ENCODE peak calls at places on chromosomes 2 and 18, in five cellular contexts. One of them, this sample, is unnamed. For H3K4me1, the result is how much of the 10 kb centered on the place peaks cover.

GRCh38 chr18:34707670-34708069 is 2.4 kb upstream of the DTNA start:
- DNase-seq in upper lobe of left lung: no peak
- DNase-seq in PC-9: peak
- DNase-seq in right cardiac atrium: no peak
- DNase-seq in spleen: no peak
- DNase-seq in this sample: no peak

GRCh38 chr2:159076233-159076632 is 107.8 kb downstream of the TANC1 start:
- DNase-seq in upper lobe of left lung: no peak
- DNase-seq in PC-9: no peak
- DNase-seq in right cardiac atrium: no peak
- DNase-seq in spleen: no peak
- DNase-seq in this sample: no peak

GRCh38 chr18:55552498-55553189 is 35.3 kb downstream of the TCF4 start:
- DNase-seq in upper lobe of left lung: no peak
- DNase-seq in PC-9: no peak
- DNase-seq in right cardiac atrium: no peak
- DNase-seq in spleen: no peak
- DNase-seq in this sample: no peak

GRCh38 chr2:119426801-119427395 is 4.8 kb upstream of the TMEM37 start:
- DNase-seq in upper lobe of left lung: no peak
- DNase-seq in PC-9: peak
- DNase-seq in right cardiac atrium: peak
- DNase-seq in spleen: no peak
- DNase-seq in this sample: no peak

GRCh38 chr18:35458677-35459441 is 38.9 kb downstream of the INO80C start:
- DNase-seq in upper lobe of left lung: no peak
- DNase-seq in PC-9: peak
- DNase-seq in right cardiac atrium: peak
- DNase-seq in spleen: peak
- DNase-seq in this sample: no peak

GRCh38 chr18:11179959-11180519 is 30.7 kb upstream of the PIEZO2 start:
- DNase-seq in upper lobe of left lung: no peak
- DNase-seq in PC-9: no peak
- DNase-seq in right cardiac atrium: no peak
- DNase-seq in spleen: no peak
- DNase-seq in this sample: no peak

GRCh38 chr2:201522965-201523364 is 71.4 kb downstream of the STRADB start:
- DNase-seq in upper lobe of left lung: peak
- DNase-seq in PC-9: no peak
- DNase-seq in right cardiac atrium: no peak
- DNase-seq in spleen: no peak
- DNase-seq in this sample: no peak

GRCh38 chr2:234366891-234367290 is 130.0 kb downstream of the ARL4C start:
- DNase-seq in upper lobe of left lung: no peak
- DNase-seq in PC-9: peak
- DNase-seq in right cardiac atrium: no peak
- DNase-seq in spleen: no peak
- DNase-seq in this sample: no peak

GRCh38 chr2:113156278-113157107 is 17.3 kb upstream of the PSD4 start:
- DNase-seq in upper lobe of left lung: no peak
- DNase-seq in PC-9: no peak
- DNase-seq in right cardiac atrium: no peak
- DNase-seq in spleen: no peak
- DNase-seq in this sample: no peak

GRCh38 chr2:177264209-177264538 is 353 bp downstream of the NFE2L2 start:
- DNase-seq in upper lobe of left lung: peak
- DNase-seq in PC-9: peak
- DNase-seq in right cardiac atrium: no peak
- DNase-seq in spleen: peak
- DNase-seq in this sample: no peak

GRCh38 chr2:128809256-128809636 is 490.6 kb upstream of the HS6ST1 start:
- DNase-seq in upper lobe of left lung: no peak
- DNase-seq in PC-9: no peak
- DNase-seq in right cardiac atrium: no peak
- DNase-seq in spleen: no peak
- DNase-seq in this sample: no peak

GRCh38 chr2:152036611-152037469 is 62.0 kb downstream of the CACNB4 start:
- DNase-seq in upper lobe of left lung: no peak
- DNase-seq in PC-9: peak
- DNase-seq in right cardiac atrium: peak
- DNase-seq in spleen: no peak
- DNase-seq in this sample: peak

GRCh38 chr2:124081154-124081771 is 56.2 kb downstream of the CNTNAP5 start:
- DNase-seq in upper lobe of left lung: no peak
- DNase-seq in PC-9: no peak
- DNase-seq in right cardiac atrium: no peak
- DNase-seq in spleen: no peak
- DNase-seq in this sample: no peak

GRCh38 chr2:44833123-44834069 is 108.1 kb upstream of the SIX3 start:
- DNase-seq in upper lobe of left lung: no peak
- DNase-seq in PC-9: no peak
- DNase-seq in right cardiac atrium: no peak
- DNase-seq in spleen: no peak
- DNase-seq in this sample: no peak

GRCh38 chr2:206611191-206611590 is 31.1 kb upstream of the FAM237A start:
- DNase-seq in upper lobe of left lung: no peak
- DNase-seq in PC-9: no peak
- DNase-seq in right cardiac atrium: no peak
- DNase-seq in spleen: no peak
- DNase-seq in this sample: no peak

GRCh38 chr2:33219850-33220275 is 256.6 kb upstream of the RASGRP3 start:
- DNase-seq in upper lobe of left lung: no peak
- DNase-seq in PC-9: no peak
- DNase-seq in right cardiac atrium: no peak
- DNase-seq in spleen: no peak
- DNase-seq in this sample: no peak

GRCh38 chr2:72669121-72669520 is 156.7 kb downstream of the EXOC6B start:
- DNase-seq in upper lobe of left lung: no peak
- DNase-seq in PC-9: no peak
- DNase-seq in right cardiac atrium: no peak
- DNase-seq in spleen: no peak
- DNase-seq in this sample: no peak

GRCh38 chr2:227506456-227506855 is 34.5 kb downstream of the AGFG1 start:
- DNase-seq in upper lobe of left lung: no peak
- DNase-seq in PC-9: no peak
- DNase-seq in right cardiac atrium: no peak
- DNase-seq in spleen: no peak
- DNase-seq in this sample: no peak

GRCh38 chr2:240319855-240320560 is 115.5 kb upstream of the GPC1 start:
- DNase-seq in upper lobe of left lung: peak
- DNase-seq in PC-9: peak
- DNase-seq in right cardiac atrium: no peak
- DNase-seq in spleen: no peak
- DNase-seq in this sample: peak

GRCh38 chr2:171893196-171893823 is 734 bp downstream of the SLC25A12 start:
- DNase-seq in upper lobe of left lung: no peak
- DNase-seq in PC-9: no peak
- DNase-seq in right cardiac atrium: no peak
- DNase-seq in spleen: no peak
- DNase-seq in this sample: no peak

GRCh38 chr2:9249036-9249800 is 42.6 kb downstream of the ASAP2 start:
- DNase-seq in upper lobe of left lung: peak
- DNase-seq in PC-9: peak
- DNase-seq in right cardiac atrium: no peak
- DNase-seq in spleen: no peak
- DNase-seq in this sample: no peak

GRCh38 chr2:185821467-185821866 is 82.9 kb downstream of the FSIP2 start:
- DNase-seq in upper lobe of left lung: no peak
- DNase-seq in PC-9: no peak
- DNase-seq in right cardiac atrium: no peak
- DNase-seq in spleen: no peak
- DNase-seq in this sample: no peak

GRCh38 chr2:256094-256493 is 7.7 kb downstream of the SH3YL1 start:
- DNase-seq in upper lobe of left lung: no peak
- DNase-seq in PC-9: no peak
- DNase-seq in right cardiac atrium: no peak
- DNase-seq in spleen: no peak
- DNase-seq in this sample: no peak

GRCh38 chr2:171411791-171412483 is 21.9 kb downstream of the METTL8 start:
- DNase-seq in upper lobe of left lung: no peak
- DNase-seq in PC-9: no peak
- DNase-seq in right cardiac atrium: no peak
- DNase-seq in spleen: no peak
- DNase-seq in this sample: no peak

GRCh38 chr2:136114392-136114791 is 3.6 kb downstream of the CXCR4 start:
- DNase-seq in upper lobe of left lung: no peak
- DNase-seq in PC-9: no peak
- DNase-seq in right cardiac atrium: no peak
- DNase-seq in spleen: no peak
- DNase-seq in this sample: no peak

GRCh38 chr2:239706407-239706806 is 305.6 kb upstream of the HDAC4 start:
- DNase-seq in upper lobe of left lung: no peak
- DNase-seq in PC-9: no peak
- DNase-seq in right cardiac atrium: no peak
- DNase-seq in spleen: no peak
- DNase-seq in this sample: no peak

GRCh38 chr2:15889800-15890498 is 50.4 kb upstream of the MYCN start:
- DNase-seq in upper lobe of left lung: peak
- DNase-seq in PC-9: no peak
- DNase-seq in right cardiac atrium: peak
- DNase-seq in spleen: no peak
- DNase-seq in this sample: no peak

GRCh38 chr18:48363167-48363566 is 46.0 kb downstream of the ZBTB7C start:
- DNase-seq in upper lobe of left lung: no peak
- DNase-seq in PC-9: no peak
- DNase-seq in right cardiac atrium: no peak
- DNase-seq in spleen: no peak
- DNase-seq in this sample: no peak

GRCh38 chr2:54422072-54422581 is 34.0 kb upstream of the SPTBN1 start:
- DNase-seq in upper lobe of left lung: no peak
- DNase-seq in PC-9: no peak
- DNase-seq in right cardiac atrium: no peak
- DNase-seq in spleen: no peak
- DNase-seq in this sample: no peak

GRCh38 chr2:15154289-15154688 is 406.8 kb downstream of the NBAS start:
- DNase-seq in upper lobe of left lung: no peak
- DNase-seq in PC-9: no peak
- DNase-seq in right cardiac atrium: no peak
- DNase-seq in spleen: no peak
- DNase-seq in this sample: no peak

DNA sequence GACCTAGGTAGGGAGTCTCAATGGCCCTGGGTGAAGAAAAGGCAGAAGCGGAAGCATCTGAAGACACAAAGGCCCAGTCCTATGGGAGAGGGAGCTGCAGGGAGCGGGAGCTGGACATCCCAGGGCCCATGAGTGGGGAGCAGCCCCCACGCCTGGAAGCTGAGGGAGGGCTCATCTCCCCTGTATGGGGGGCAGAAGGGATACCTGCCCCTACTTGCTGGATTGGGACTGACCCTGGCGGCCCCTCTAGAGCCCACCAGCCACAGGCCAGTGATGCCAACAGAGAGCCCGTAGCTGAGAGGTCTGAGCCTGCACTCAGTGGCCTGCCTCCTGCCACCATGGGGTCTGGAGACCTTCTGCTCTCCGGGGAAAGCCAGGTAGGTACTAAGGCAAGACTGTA is 13.2 kb downstream of the CEP68 start:
- DNase-seq in upper lobe of left lung: no peak
- DNase-seq in PC-9: no peak
- DNase-seq in right cardiac atrium: no peak
- DNase-seq in spleen: no peak
- DNase-seq in this sample: no peak
- H3K4me1 ChIP-seq in upper lobe of left lung: under half
- H3K4me1 ChIP-seq in PC-9: under half
- H3K4me1 ChIP-seq in right cardiac atrium: under half
- H3K4me1 ChIP-seq in spleen: half or more
- H3K4me1 ChIP-seq in this sample: half or more

GRCh38 chr2:127688405-127688804 is 12.9 kb upstream of the SFT2D3 start:
- DNase-seq in upper lobe of left lung: no peak
- DNase-seq in PC-9: no peak
- DNase-seq in right cardiac atrium: no peak
- DNase-seq in spleen: no peak
- DNase-seq in this sample: no peak
- H3K4me1 ChIP-seq in upper lobe of left lung: under half
- H3K4me1 ChIP-seq in PC-9: under half
- H3K4me1 ChIP-seq in right cardiac atrium: under half
- H3K4me1 ChIP-seq in spleen: under half
- H3K4me1 ChIP-seq in this sample: under half

GRCh38 chr2:236742936-236743622 is 173.5 kb downstream of the ACKR3 start:
- DNase-seq in upper lobe of left lung: no peak
- DNase-seq in PC-9: no peak
- DNase-seq in right cardiac atrium: no peak
- DNase-seq in spleen: no peak
- DNase-seq in this sample: no peak

GRCh38 chr2:236743623-236744280 is 174.1 kb downstream of the ACKR3 start:
- DNase-seq in upper lobe of left lung: no peak
- DNase-seq in PC-9: no peak
- DNase-seq in right cardiac atrium: no peak
- DNase-seq in spleen: no peak
- DNase-seq in this sample: no peak

GRCh38 chr2:236746833-236747232 is 177.2 kb downstream of the ACKR3 start:
- DNase-seq in upper lobe of left lung: peak
- DNase-seq in PC-9: no peak
- DNase-seq in right cardiac atrium: no peak
- DNase-seq in spleen: no peak
- DNase-seq in this sample: no peak

GRCh38 chr2:236745420-236746210 is 176.0 kb downstream of the ACKR3 start:
- DNase-seq in upper lobe of left lung: no peak
- DNase-seq in PC-9: peak
- DNase-seq in right cardiac atrium: no peak
- DNase-seq in spleen: no peak
- DNase-seq in this sample: no peak

DNA sequence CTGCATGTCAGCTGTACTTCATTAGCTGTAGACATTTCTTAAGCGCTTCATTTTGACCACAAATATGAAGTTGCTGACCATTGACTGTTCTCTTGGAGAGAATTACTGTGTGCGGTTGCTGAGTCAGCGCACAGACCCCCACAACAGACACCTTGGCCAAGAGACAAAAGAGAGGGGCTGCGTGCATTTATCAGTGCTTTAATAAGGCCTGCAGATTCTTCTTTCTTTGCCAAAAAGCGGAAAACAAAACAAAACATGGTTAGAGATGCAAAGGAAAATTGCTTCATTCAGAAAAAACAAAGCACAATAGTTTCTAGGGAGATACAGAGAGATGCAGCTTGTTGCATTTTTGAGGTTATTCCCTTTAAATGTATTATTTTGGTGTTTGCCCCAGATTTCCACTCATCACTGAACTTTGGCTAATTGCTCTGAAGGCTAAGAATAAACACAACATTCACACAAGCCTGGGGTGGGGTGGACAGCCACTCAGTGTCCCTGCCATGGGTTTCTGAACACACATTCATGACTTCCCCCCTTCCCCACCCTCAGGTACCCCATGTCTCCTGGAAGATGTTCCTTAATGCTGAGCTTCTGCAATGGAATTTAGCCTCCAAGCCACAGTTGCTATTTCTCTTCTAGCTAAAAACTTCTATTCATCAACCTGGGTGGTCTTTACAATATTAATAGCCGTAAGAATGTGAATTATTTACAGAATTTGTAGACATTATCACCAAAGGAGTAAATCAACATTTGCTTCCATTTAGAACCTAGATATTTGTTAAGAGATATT is 174.9 kb downstream of the ACKR3 start:
- DNase-seq in upper lobe of left lung: no peak
- DNase-seq in PC-9: no peak
- DNase-seq in right cardiac atrium: no peak
- DNase-seq in spleen: no peak
- DNase-seq in this sample: no peak
- H3K4me1 ChIP-seq in upper lobe of left lung: under half
- H3K4me1 ChIP-seq in PC-9: under half
- H3K4me1 ChIP-seq in right cardiac atrium: under half
- H3K4me1 ChIP-seq in spleen: under half
- H3K4me1 ChIP-seq in this sample: under half

GRCh38 chr2:26770986-26771586 is 7.0 kb downstream of the SLC35F6 start:
- DNase-seq in upper lobe of left lung: no peak
- DNase-seq in PC-9: peak
- DNase-seq in right cardiac atrium: peak
- DNase-seq in spleen: no peak
- DNase-seq in this sample: peak
- H3K4me1 ChIP-seq in upper lobe of left lung: half or more
- H3K4me1 ChIP-seq in PC-9: under half
- H3K4me1 ChIP-seq in right cardiac atrium: under half
- H3K4me1 ChIP-seq in spleen: half or more
- H3K4me1 ChIP-seq in this sample: half or more